ENCODE peak calls at places on chromosomes 7 and 10, in four cellular contexts. P, D, X and U are unnamed samples.

GRCh38 chr7:137395425-137395824 is 51.9 kb upstream of the PTN start:
- DNase-seq in P (no peak), D (no peak), X (no peak), U (no peak)

GRCh38 chr10:6737080-6737641 is 157.1 kb upstream of the PRKCQ start:
- DNase-seq in P (peak), D (no peak), X (no peak), U (no peak)

GRCh38 chr7:129643545-129644170 is 32.1 kb downstream of the NRF1 start:
- DNase-seq in P (no peak), D (no peak), X (no peak), U (no peak)

GRCh38 chr7:17318146-17318545 is 19.7 kb downstream of the AHR start:
- DNase-seq in P (no peak), D (no peak), X (no peak), U (no peak)

GRCh38 chr10:92894081-92894480 is 45.8 kb downstream of the EXOC6 start:
- DNase-seq in P (no peak), D (no peak), X (no peak), U (no peak)

GRCh38 chr7:139745330-139746143 is 32.3 kb downstream of the HIPK2 start:
- DNase-seq in P (no peak), D (no peak), X (no peak), U (no peak)

GRCh38 chr10:124359336-124359832 is 59.3 kb downstream of the OAT start:
- DNase-seq in P (no peak), D (no peak), X (no peak), U (no peak)

GRCh38 chr10:3662775-3663174 is 122.2 kb downstream of the KLF6 start:
- DNase-seq in P (no peak), D (no peak), X (no peak), U (no peak)

GRCh38 chr10:126242352-126243260 is 145.7 kb downstream of the ADAM12 start:
- DNase-seq in P (peak), D (peak), X (no peak), U (no peak)

GRCh38 chr10:109886788-109887155 is 36.5 kb downstream of the XPNPEP1 start:
- DNase-seq in P (no peak), D (no peak), X (no peak), U (no peak)

GRCh38 chr7:104967595-104967994 is 46.4 kb upstream of the KMT2E start:
- DNase-seq in P (no peak), D (no peak), X (no peak), U (no peak)

GRCh38 chr7:134565643-134566136 is 16.8 kb downstream of the AKR1B15 start:
- DNase-seq in P (peak), D (no peak), X (no peak), U (no peak)

GRCh38 chr7:73436031-73436929 is 2.7 kb downstream of the FZD9 start:
- DNase-seq in P (no peak), D (no peak), X (no peak), U (no peak)
- TF ChIP-seq CTCF in P (no peak), D (no peak), X (no peak), U (no peak)

GRCh38 chr10:18312385-18313145 is 172.3 kb downstream of the CACNB2 start:
- DNase-seq in P (no peak), D (no peak), X (no peak), U (no peak)
- TF ChIP-seq CTCF in P (peak), D (peak), X (peak), U (peak)

GRCh38 chr10:106355450-106355849 is 809.1 kb downstream of the SORCS1 start:
- DNase-seq in P (no peak), D (no peak), X (peak), U (no peak)
- TF ChIP-seq CTCF in P (no peak), D (no peak), X (no peak), U (peak)

GRCh38 chr10:37434091-37434490 is 308.7 kb downstream of the ANKRD30A start:
- DNase-seq in P (no peak), D (no peak), X (no peak), U (no peak)
- TF ChIP-seq CTCF in P (no peak), D (peak), X (no peak), U (no peak)

GRCh38 chr7:131074043-131074442 is 253.6 kb upstream of the MKLN1 start:
- DNase-seq in P (no peak), D (no peak), X (no peak), U (no peak)

GRCh38 chr7:131072505-131073091 is 255.1 kb upstream of the MKLN1 start:
- DNase-seq in P (no peak), D (no peak), X (no peak), U (no peak)

GRCh38 chr7:131074585-131074984 is 253.1 kb upstream of the MKLN1 start:
- DNase-seq in P (no peak), D (no peak), X (no peak), U (no peak)

GRCh38 chr7:131068604-131069021 is 259.1 kb upstream of the MKLN1 start:
- DNase-seq in P (no peak), D (no peak), X (no peak), U (no peak)

DNA sequence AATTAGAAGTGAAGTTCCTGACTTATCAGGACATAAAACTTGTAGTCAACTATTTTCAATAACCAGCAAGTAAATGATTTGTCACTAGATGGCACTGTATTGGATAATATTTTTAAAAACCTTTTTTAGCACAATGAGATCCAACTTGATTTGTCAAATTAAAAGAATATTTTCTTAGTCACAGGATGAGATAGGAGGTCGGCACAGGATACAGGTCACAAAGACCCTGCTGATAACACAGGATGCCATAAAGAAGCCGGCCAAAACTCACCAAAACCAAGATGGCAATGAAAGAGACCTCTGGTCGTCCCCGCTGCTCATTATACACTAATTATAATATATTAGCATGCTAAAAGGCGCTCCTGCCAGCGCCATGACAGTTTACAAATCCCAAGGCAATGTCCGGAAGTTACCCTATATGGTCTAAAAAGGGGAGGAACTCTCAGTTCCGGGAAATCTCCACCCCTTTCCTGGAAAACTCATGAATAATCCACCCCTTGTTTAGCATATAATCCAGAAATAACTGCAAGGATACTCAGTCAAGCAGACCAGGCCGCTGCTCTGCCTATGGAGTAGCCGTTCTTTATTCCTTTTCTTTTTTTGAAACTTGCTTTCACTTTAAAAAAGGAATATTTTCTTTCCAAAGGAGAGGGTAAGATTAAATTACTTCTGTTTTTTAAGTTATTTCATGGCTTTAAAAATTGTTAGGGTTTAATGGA is 255.7 kb upstream of the MKLN1 start:
- DNase-seq in P (no peak), D (peak), X (no peak), U (no peak)
- TF ChIP-seq CTCF in P (peak), D (peak), X (peak), U (peak)

GRCh38 chr7:128395748-128396147 is 14.0 kb downstream of the IMPDH1 start:
- DNase-seq in P (no peak), D (no peak), X (no peak), U (no peak)
- TF ChIP-seq CTCF in P (no peak), D (no peak), X (no peak), U (no peak)

GRCh38 chr7:49774459-49775064 is 1.1 kb downstream of the VWC2 start:
- DNase-seq in P (no peak), D (no peak), X (peak), U (no peak)

GRCh38 chr7:49775949-49776443 is 2.6 kb downstream of the VWC2 start:
- DNase-seq in P (no peak), D (no peak), X (peak), U (no peak)

GRCh38 chr7:49778731-49779270 is 5.4 kb downstream of the VWC2 start:
- DNase-seq in P (no peak), D (no peak), X (no peak), U (no peak)

GRCh38 chr7:49775065-49775948 is 1.9 kb downstream of the VWC2 start:
- DNase-seq in P (no peak), D (peak), X (peak), U (no peak)

DNA sequence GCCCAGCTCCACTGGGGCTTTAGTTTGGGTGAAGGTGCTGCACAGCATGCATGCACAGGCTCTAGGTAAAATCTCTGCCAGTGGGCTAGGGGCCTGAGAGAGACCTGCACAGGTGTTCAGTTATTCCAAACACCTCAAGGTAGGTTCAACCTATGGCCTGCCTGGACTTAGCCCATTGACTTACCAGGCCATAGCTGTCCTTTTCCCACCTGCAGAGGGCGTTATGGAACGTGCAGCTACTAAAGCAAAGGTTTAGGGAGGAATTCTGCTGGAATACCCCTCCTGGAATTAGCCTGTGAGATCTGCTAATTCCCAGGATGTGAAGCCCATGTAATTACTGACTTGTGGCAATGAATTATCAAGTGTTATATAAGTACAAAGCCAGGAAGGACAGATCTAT is 3.6 kb downstream of the VWC2 start:
- DNase-seq in P (no peak), D (no peak), X (peak), U (no peak)
- TF ChIP-seq CTCF in P (no peak), D (no peak), X (peak), U (no peak)

GRCh38 chr7:151009340-151010001 is 14.8 kb downstream of the ATG9B start:
- DNase-seq in P (no peak), D (no peak), X (no peak), U (no peak)
- TF ChIP-seq CTCF in P (no peak), D (no peak), X (no peak), U (no peak)

DNA sequence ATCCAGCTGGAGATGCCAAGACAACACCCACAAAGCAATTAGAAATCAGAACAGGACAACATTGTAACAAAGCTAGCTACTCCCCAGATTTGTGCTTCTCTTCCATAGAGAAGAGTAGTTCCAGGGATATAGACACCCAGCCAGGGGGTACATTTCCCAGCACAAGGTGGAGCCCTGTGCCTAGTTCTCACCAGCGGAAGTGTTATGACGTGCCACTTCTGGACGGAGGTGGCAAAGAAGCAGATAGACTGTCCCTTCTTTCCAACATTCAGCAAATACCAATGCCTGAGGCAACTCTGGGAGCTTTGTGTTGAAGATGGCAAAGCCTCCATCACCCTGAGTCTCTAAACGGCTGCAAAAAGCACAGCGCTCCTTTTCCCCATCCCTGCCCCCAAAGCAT is 23.4 kb upstream of the GSAP start:
- DNase-seq in P (peak), D (peak), X (no peak), U (peak)
- TF ChIP-seq CTCF in P (peak), D (peak), X (no peak), U (peak)